ENCODE peak calls at places on chromosomes 3 and 15, in eight cellular contexts. One of them, this sample, is unnamed.
A peak's percentile ranks its signal among the peaks of the same experiment; 100 is the strongest.

GRCh38 chr15:89155656-89156055 is 65.7 kb downstream of the RLBP1 start:
- DNase-seq in spleen: no peak
- DNase-seq in adrenal gland: peak; percentile 89
- DNase-seq in HAP-1: no peak
- DNase-seq in CD4-positive, alpha-beta memory T cell: no peak
- DNase-seq in ovary: no peak
- DNase-seq in cardiac muscle cell: no peak
- DNase-seq in CD8-positive, alpha-beta T cell: no peak
- DNase-seq in this sample: no peak

GRCh38 chr15:81427176-81427575 is 53.2 kb upstream of the TMC3 start:
- DNase-seq in ovary: no peak
- DNase-seq in adrenal gland: no peak
- DNase-seq in HAP-1: no peak
- DNase-seq in spleen: no peak
- DNase-seq in CD8-positive, alpha-beta T cell: no peak
- DNase-seq in CD4-positive, alpha-beta memory T cell: no peak
- DNase-seq in cardiac muscle cell: no peak
- DNase-seq in this sample: no peak

GRCh38 chr3:128598884-128599664 is 51.5 kb downstream of the RPN1 start:
- DNase-seq in CD4-positive, alpha-beta memory T cell: no peak
- DNase-seq in CD8-positive, alpha-beta T cell: no peak
- DNase-seq in spleen: no peak
- DNase-seq in cardiac muscle cell: no peak
- DNase-seq in ovary: no peak
- DNase-seq in adrenal gland: no peak
- DNase-seq in HAP-1: no peak
- DNase-seq in this sample: no peak

GRCh38 chr15:70762469-70763119 is 764 bp downstream of the UACA start:
- DNase-seq in CD8-positive, alpha-beta T cell: no peak
- DNase-seq in HAP-1: peak; percentile 64
- DNase-seq in CD4-positive, alpha-beta memory T cell: peak; percentile 1
- DNase-seq in ovary: peak; percentile 54
- DNase-seq in cardiac muscle cell: peak; percentile 70
- DNase-seq in adrenal gland: peak; percentile 47
- DNase-seq in spleen: peak; percentile 87
- DNase-seq in this sample: no peak

GRCh38 chr3:49081429-49081828 is 12.4 kb downstream of the QRICH1 start:
- DNase-seq in spleen: no peak
- DNase-seq in cardiac muscle cell: no peak
- DNase-seq in CD8-positive, alpha-beta T cell: no peak
- DNase-seq in CD4-positive, alpha-beta memory T cell: no peak
- DNase-seq in ovary: no peak
- DNase-seq in HAP-1: no peak
- DNase-seq in adrenal gland: no peak
- DNase-seq in this sample: no peak

GRCh38 chr3:25592510-25592968 is 72.2 kb downstream of the TOP2B start:
- DNase-seq in spleen: no peak
- DNase-seq in CD8-positive, alpha-beta T cell: no peak
- DNase-seq in adrenal gland: no peak
- DNase-seq in HAP-1: peak; percentile 34
- DNase-seq in cardiac muscle cell: peak; percentile 86
- DNase-seq in ovary: peak; percentile 51
- DNase-seq in CD4-positive, alpha-beta memory T cell: no peak
- DNase-seq in this sample: no peak

GRCh38 chr3:9875448-9875847 is 4.6 kb downstream of the CIDEC start:
- DNase-seq in CD8-positive, alpha-beta T cell: no peak
- DNase-seq in ovary: no peak
- DNase-seq in spleen: no peak
- DNase-seq in HAP-1: no peak
- DNase-seq in cardiac muscle cell: no peak
- DNase-seq in adrenal gland: no peak
- DNase-seq in CD4-positive, alpha-beta memory T cell: no peak
- DNase-seq in this sample: no peak

GRCh38 chr3:35710554-35710953 is 71.2 kb downstream of the ARPP21 start:
- DNase-seq in CD8-positive, alpha-beta T cell: no peak
- DNase-seq in ovary: no peak
- DNase-seq in adrenal gland: no peak
- DNase-seq in HAP-1: no peak
- DNase-seq in cardiac muscle cell: no peak
- DNase-seq in CD4-positive, alpha-beta memory T cell: no peak
- DNase-seq in spleen: no peak
- DNase-seq in this sample: no peak

GRCh38 chr15:82810863-82811421 is 1.5 kb downstream of the WHAMM start:
- DNase-seq in adrenal gland: no peak
- DNase-seq in spleen: no peak
- DNase-seq in cardiac muscle cell: no peak
- DNase-seq in CD8-positive, alpha-beta T cell: peak; percentile 46
- DNase-seq in HAP-1: no peak
- DNase-seq in ovary: no peak
- DNase-seq in CD4-positive, alpha-beta memory T cell: peak; percentile 87
- DNase-seq in this sample: no peak

GRCh38 chr15:62711691-62712454 is 330.7 kb upstream of the TPM1 start:
- DNase-seq in CD8-positive, alpha-beta T cell: no peak
- DNase-seq in HAP-1: no peak
- DNase-seq in ovary: no peak
- DNase-seq in cardiac muscle cell: no peak
- DNase-seq in CD4-positive, alpha-beta memory T cell: no peak
- DNase-seq in spleen: no peak
- DNase-seq in adrenal gland: no peak
- DNase-seq in this sample: no peak

GRCh38 chr3:14547693-14548092 is 7.6 kb upstream of the GRIP2 start:
- DNase-seq in cardiac muscle cell: no peak
- DNase-seq in CD8-positive, alpha-beta T cell: no peak
- DNase-seq in CD4-positive, alpha-beta memory T cell: no peak
- DNase-seq in ovary: no peak
- DNase-seq in spleen: no peak
- DNase-seq in adrenal gland: no peak
- DNase-seq in HAP-1: no peak
- DNase-seq in this sample: no peak

GRCh38 chr15:80564056-80564455 is 131.1 kb upstream of the ABHD17C start:
- DNase-seq in ovary: no peak
- DNase-seq in CD4-positive, alpha-beta memory T cell: no peak
- DNase-seq in cardiac muscle cell: no peak
- DNase-seq in spleen: no peak
- DNase-seq in HAP-1: no peak
- DNase-seq in CD8-positive, alpha-beta T cell: no peak
- DNase-seq in adrenal gland: no peak
- DNase-seq in this sample: no peak

GRCh38 chr3:42488687-42489086 is 13.8 kb upstream of the VIPR1 start:
- DNase-seq in CD4-positive, alpha-beta memory T cell: no peak
- DNase-seq in ovary: no peak
- DNase-seq in spleen: no peak
- DNase-seq in CD8-positive, alpha-beta T cell: no peak
- DNase-seq in cardiac muscle cell: no peak
- DNase-seq in adrenal gland: no peak
- DNase-seq in HAP-1: peak; percentile 0
- DNase-seq in this sample: no peak

GRCh38 chr3:124760601-124761000 is 30.3 kb downstream of the UMPS start:
- DNase-seq in CD8-positive, alpha-beta T cell: no peak
- DNase-seq in HAP-1: no peak
- DNase-seq in ovary: no peak
- DNase-seq in CD4-positive, alpha-beta memory T cell: no peak
- DNase-seq in adrenal gland: no peak
- DNase-seq in cardiac muscle cell: peak; percentile 60
- DNase-seq in spleen: no peak
- DNase-seq in this sample: no peak

GRCh38 chr3:168648321-168648720 is 552.6 kb upstream of the GOLIM4 start:
- DNase-seq in CD4-positive, alpha-beta memory T cell: no peak
- DNase-seq in spleen: no peak
- DNase-seq in CD8-positive, alpha-beta T cell: no peak
- DNase-seq in adrenal gland: no peak
- DNase-seq in HAP-1: no peak
- DNase-seq in ovary: no peak
- DNase-seq in cardiac muscle cell: no peak
- DNase-seq in this sample: no peak

GRCh38 chr15:77266708-77267387 is 153.1 kb downstream of the PEAK1 start:
- DNase-seq in HAP-1: peak; percentile 24
- DNase-seq in spleen: no peak
- DNase-seq in adrenal gland: no peak
- DNase-seq in cardiac muscle cell: peak; percentile 77
- DNase-seq in ovary: no peak
- DNase-seq in CD4-positive, alpha-beta memory T cell: no peak
- DNase-seq in CD8-positive, alpha-beta T cell: no peak
- DNase-seq in this sample: no peak

GRCh38 chr15:32838820-32839219 is 121.0 kb downstream of the GREM1 start:
- DNase-seq in cardiac muscle cell: peak; percentile 48
- DNase-seq in ovary: no peak
- DNase-seq in adrenal gland: peak; percentile 19
- DNase-seq in HAP-1: no peak
- DNase-seq in spleen: no peak
- DNase-seq in CD8-positive, alpha-beta T cell: no peak
- DNase-seq in CD4-positive, alpha-beta memory T cell: no peak
- DNase-seq in this sample: no peak

GRCh38 chr15:32843211-32843907 is 125.6 kb downstream of the GREM1 start:
- DNase-seq in adrenal gland: no peak
- DNase-seq in CD4-positive, alpha-beta memory T cell: no peak
- DNase-seq in cardiac muscle cell: no peak
- DNase-seq in CD8-positive, alpha-beta T cell: no peak
- DNase-seq in ovary: no peak
- DNase-seq in HAP-1: no peak
- DNase-seq in spleen: no peak
- DNase-seq in this sample: no peak

GRCh38 chr15:32840481-32841245 is 122.9 kb downstream of the GREM1 start:
- DNase-seq in HAP-1: no peak
- DNase-seq in cardiac muscle cell: no peak
- DNase-seq in CD8-positive, alpha-beta T cell: no peak
- DNase-seq in CD4-positive, alpha-beta memory T cell: no peak
- DNase-seq in adrenal gland: no peak
- DNase-seq in spleen: no peak
- DNase-seq in ovary: no peak
- DNase-seq in this sample: no peak

GRCh38 chr15:32842081-32842480 is 124.3 kb downstream of the GREM1 start:
- DNase-seq in spleen: no peak
- DNase-seq in CD4-positive, alpha-beta memory T cell: no peak
- DNase-seq in ovary: no peak
- DNase-seq in CD8-positive, alpha-beta T cell: no peak
- DNase-seq in HAP-1: no peak
- DNase-seq in adrenal gland: no peak
- DNase-seq in cardiac muscle cell: no peak
- DNase-seq in this sample: no peak

GRCh38 chr15:32844118-32844711 is 126.4 kb downstream of the GREM1 start:
- DNase-seq in ovary: no peak
- DNase-seq in CD4-positive, alpha-beta memory T cell: no peak
- DNase-seq in adrenal gland: no peak
- DNase-seq in CD8-positive, alpha-beta T cell: no peak
- DNase-seq in cardiac muscle cell: peak; percentile 68
- DNase-seq in HAP-1: no peak
- DNase-seq in spleen: no peak
- DNase-seq in this sample: no peak
- H3K4me1 ChIP-seq in ovary: no peaks in the 10 kb centered on the region
- H3K4me1 ChIP-seq in CD4-positive, alpha-beta memory T cell: no peaks in the 10 kb centered on the region
- H3K4me1 ChIP-seq in adrenal gland: no peaks in the 10 kb centered on the region
- H3K4me1 ChIP-seq in CD8-positive, alpha-beta T cell: no peaks in the 10 kb centered on the region
- H3K4me1 ChIP-seq in cardiac muscle cell: no peaks in the 10 kb centered on the region
- H3K4me1 ChIP-seq in HAP-1: no peaks in the 10 kb centered on the region
- H3K4me1 ChIP-seq in spleen: no peaks in the 10 kb centered on the region
- H3K4me1 ChIP-seq in this sample: no peaks in the 10 kb centered on the region

DNA sequence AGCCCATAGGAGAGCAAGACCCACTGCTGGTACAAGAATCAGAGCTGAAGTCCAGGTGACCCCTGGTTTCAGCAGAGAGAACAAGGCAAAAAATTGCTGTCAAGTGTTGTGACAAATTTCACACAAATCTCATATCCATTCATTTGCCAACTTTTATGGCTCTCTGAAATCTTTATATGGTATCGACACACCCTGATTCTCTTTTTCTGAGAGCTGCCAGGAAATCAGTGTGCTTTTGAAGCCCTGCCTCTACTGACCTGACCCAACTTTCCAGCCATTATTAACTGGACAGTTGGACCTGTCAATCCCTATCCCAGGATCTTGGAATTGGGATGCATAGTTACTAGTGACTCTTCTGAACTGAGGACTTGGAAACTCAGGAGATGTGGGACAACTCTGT is 288.2 kb upstream of the GADL1 start:
- DNase-seq in cardiac muscle cell: no peak
- DNase-seq in CD8-positive, alpha-beta T cell: no peak
- DNase-seq in CD4-positive, alpha-beta memory T cell: no peak
- DNase-seq in ovary: no peak
- DNase-seq in spleen: no peak
- DNase-seq in HAP-1: no peak
- DNase-seq in adrenal gland: no peak
- DNase-seq in this sample: no peak
- H3K36me3 ChIP-seq in cardiac muscle cell: no peaks in the 10 kb centered on the region
- H3K36me3 ChIP-seq in CD8-positive, alpha-beta T cell: no peaks in the 10 kb centered on the region
- H3K36me3 ChIP-seq in CD4-positive, alpha-beta memory T cell: no peaks in the 10 kb centered on the region
- H3K36me3 ChIP-seq in ovary: no peaks in the 10 kb centered on the region
- H3K36me3 ChIP-seq in spleen: no peaks in the 10 kb centered on the region
- H3K36me3 ChIP-seq in HAP-1: no peaks in the 10 kb centered on the region
- H3K36me3 ChIP-seq in adrenal gland: no peaks in the 10 kb centered on the region
- H3K36me3 ChIP-seq in this sample: no peaks in the 10 kb centered on the region

DNA sequence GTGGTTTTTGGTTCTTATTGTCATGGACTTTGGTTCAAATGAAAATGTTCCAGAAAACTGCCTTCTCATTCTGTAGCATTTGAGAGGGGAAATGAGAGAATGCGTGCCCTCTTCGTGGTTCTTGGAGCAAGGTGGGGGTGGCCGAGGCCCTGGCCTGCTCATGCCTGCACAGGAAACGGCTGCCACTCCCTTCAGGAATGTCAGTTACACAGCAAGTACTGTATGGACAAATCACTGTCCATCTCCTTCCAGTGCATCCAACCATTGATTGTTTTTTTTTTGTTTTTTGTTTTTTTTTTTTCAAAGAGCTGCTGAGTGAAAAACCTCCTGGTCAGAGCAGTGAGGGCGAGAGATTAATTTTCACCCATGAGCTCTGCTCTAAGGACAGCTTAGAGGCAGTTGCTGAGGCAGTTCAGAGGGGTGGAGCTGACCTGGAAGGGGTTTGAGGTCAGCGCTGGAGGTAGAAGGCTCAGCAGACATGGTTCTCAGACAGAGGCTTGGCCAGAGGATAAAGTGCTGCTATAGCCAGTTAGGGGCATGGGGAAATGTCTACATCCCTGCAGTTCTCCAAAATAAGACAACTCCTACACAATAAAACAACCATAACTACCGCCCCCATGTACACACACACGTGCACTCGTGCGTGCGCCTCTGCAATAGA is 20.2 kb upstream of the KIF23 start:
- DNase-seq in cardiac muscle cell: no peak
- DNase-seq in ovary: no peak
- DNase-seq in adrenal gland: no peak
- DNase-seq in CD4-positive, alpha-beta memory T cell: no peak
- DNase-seq in spleen: no peak
- DNase-seq in CD8-positive, alpha-beta T cell: no peak
- DNase-seq in HAP-1: peak; percentile 6
- DNase-seq in this sample: no peak
- H3K4me3 ChIP-seq in cardiac muscle cell: no peak overlapping the region
- H3K4me3 ChIP-seq in ovary: no peak overlapping the region
- H3K4me3 ChIP-seq in adrenal gland: no peak overlapping the region
- H3K4me3 ChIP-seq in CD4-positive, alpha-beta memory T cell: no peak overlapping the region
- H3K4me3 ChIP-seq in spleen: no peak overlapping the region
- H3K4me3 ChIP-seq in CD8-positive, alpha-beta T cell: no peak overlapping the region
- H3K4me3 ChIP-seq in HAP-1: no peak overlapping the region
- H3K4me3 ChIP-seq in this sample: no peak overlapping the region

DNA sequence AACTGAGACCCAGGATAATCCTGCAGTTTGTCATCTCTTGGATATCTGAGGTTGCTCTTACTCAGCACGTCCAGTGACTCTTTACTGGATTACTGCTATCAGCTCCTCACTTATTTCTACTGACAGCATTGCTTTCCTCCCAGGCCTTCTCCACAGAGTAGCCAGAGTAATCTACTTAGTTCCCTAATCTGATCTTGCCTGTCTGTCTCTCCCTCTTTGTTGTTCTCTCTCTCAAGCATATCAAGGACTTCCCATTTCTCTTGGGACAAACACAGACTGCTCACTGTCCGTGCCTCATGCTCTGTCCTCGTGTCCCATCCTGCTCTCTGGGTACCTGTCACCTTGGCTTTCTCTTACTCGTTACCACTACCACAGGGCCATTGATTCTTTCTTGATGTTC is 376.2 kb downstream of the FEZF2 start:
- DNase-seq in CD4-positive, alpha-beta memory T cell: no peak
- DNase-seq in ovary: no peak
- DNase-seq in CD8-positive, alpha-beta T cell: no peak
- DNase-seq in spleen: no peak
- DNase-seq in cardiac muscle cell: no peak
- DNase-seq in HAP-1: no peak
- DNase-seq in adrenal gland: no peak
- DNase-seq in this sample: no peak
- H3K4me1 ChIP-seq in CD4-positive, alpha-beta memory T cell: no peaks in the 10 kb centered on the region
- H3K4me1 ChIP-seq in ovary: no peaks in the 10 kb centered on the region
- H3K4me1 ChIP-seq in CD8-positive, alpha-beta T cell: no peaks in the 10 kb centered on the region
- H3K4me1 ChIP-seq in spleen: no peaks in the 10 kb centered on the region
- H3K4me1 ChIP-seq in cardiac muscle cell: peaks cover 24% of the 10 kb centered on the region
- H3K4me1 ChIP-seq in HAP-1: no peaks in the 10 kb centered on the region
- H3K4me1 ChIP-seq in adrenal gland: no peaks in the 10 kb centered on the region
- H3K4me1 ChIP-seq in this sample: no peaks in the 10 kb centered on the region